ENCODE peak calls at places on chromosomes 2 and 18, in ten cellular contexts. One of them, this sample, is unnamed.

GRCh38 chr18:54209471-54210180 is 14.8 kb downstream of the MBD2 start:
- DNase-seq in HCT116: no peak
- DNase-seq in prostate gland: no peak
- DNase-seq in vagina: no peak
- DNase-seq in upper lobe of left lung: no peak
- DNase-seq in K562: no peak
- DNase-seq in endothelial cell of umbilical vein: no peak
- DNase-seq in GM23338: no peak
- DNase-seq in transverse colon: no peak
- DNase-seq in H1: no peak
- DNase-seq in this sample: no peak

GRCh38 chr2:203567786-203568185 is 32.7 kb upstream of the RAPH1 start:
- DNase-seq in HCT116: no peak
- DNase-seq in prostate gland: no peak
- DNase-seq in vagina: no peak
- DNase-seq in upper lobe of left lung: no peak
- DNase-seq in K562: no peak
- DNase-seq in endothelial cell of umbilical vein: no peak
- DNase-seq in GM23338: no peak
- DNase-seq in transverse colon: no peak
- DNase-seq in H1: no peak
- DNase-seq in this sample: no peak

GRCh38 chr2:25920326-25920725 is 42.0 kb upstream of the ASXL2 start:
- DNase-seq in HCT116: no peak
- DNase-seq in prostate gland: no peak
- DNase-seq in vagina: no peak
- DNase-seq in upper lobe of left lung: no peak
- DNase-seq in K562: no peak
- DNase-seq in endothelial cell of umbilical vein: no peak
- DNase-seq in GM23338: no peak
- DNase-seq in transverse colon: no peak
- DNase-seq in H1: no peak
- DNase-seq in this sample: no peak

GRCh38 chr2:160253440-160254296 is 53.6 kb upstream of the ITGB6 start:
- DNase-seq in HCT116: no peak
- DNase-seq in prostate gland: peak
- DNase-seq in vagina: no peak
- DNase-seq in upper lobe of left lung: no peak
- DNase-seq in K562: no peak
- DNase-seq in endothelial cell of umbilical vein: no peak
- DNase-seq in GM23338: no peak
- DNase-seq in transverse colon: no peak
- DNase-seq in H1: no peak
- DNase-seq in this sample: no peak

GRCh38 chr2:180722551-180723239 is 257.7 kb upstream of the UBE2E3 start:
- DNase-seq in HCT116: no peak
- DNase-seq in prostate gland: peak
- DNase-seq in vagina: no peak
- DNase-seq in upper lobe of left lung: no peak
- DNase-seq in K562: no peak
- DNase-seq in endothelial cell of umbilical vein: no peak
- DNase-seq in GM23338: no peak
- DNase-seq in transverse colon: no peak
- DNase-seq in H1: no peak
- DNase-seq in this sample: no peak

GRCh38 chr2:132849118-132849517 is 179.1 kb upstream of the LYPD1 start:
- DNase-seq in HCT116: no peak
- DNase-seq in prostate gland: no peak
- DNase-seq in vagina: no peak
- DNase-seq in upper lobe of left lung: no peak
- DNase-seq in K562: no peak
- DNase-seq in endothelial cell of umbilical vein: no peak
- DNase-seq in GM23338: no peak
- DNase-seq in transverse colon: no peak
- DNase-seq in H1: no peak
- DNase-seq in this sample: no peak

GRCh38 chr2:71925268-71926097 is 222.2 kb downstream of the CYP26B1 start:
- DNase-seq in HCT116: no peak
- DNase-seq in prostate gland: no peak
- DNase-seq in vagina: no peak
- DNase-seq in upper lobe of left lung: no peak
- DNase-seq in K562: no peak
- DNase-seq in endothelial cell of umbilical vein: no peak
- DNase-seq in GM23338: no peak
- DNase-seq in transverse colon: no peak
- DNase-seq in H1: peak
- DNase-seq in this sample: no peak

GRCh38 chr2:104846182-104846954 is 7.5 kb upstream of the POU3F3 start:
- DNase-seq in HCT116: no peak
- DNase-seq in prostate gland: no peak
- DNase-seq in vagina: no peak
- DNase-seq in upper lobe of left lung: peak
- DNase-seq in K562: no peak
- DNase-seq in endothelial cell of umbilical vein: no peak
- DNase-seq in GM23338: no peak
- DNase-seq in transverse colon: no peak
- DNase-seq in H1: no peak
- DNase-seq in this sample: no peak

GRCh38 chr2:222319576-222320440 is 21.0 kb upstream of the PAX3 start:
- DNase-seq in HCT116: no peak
- DNase-seq in prostate gland: no peak
- DNase-seq in vagina: no peak
- DNase-seq in upper lobe of left lung: peak
- DNase-seq in K562: no peak
- DNase-seq in endothelial cell of umbilical vein: no peak
- DNase-seq in GM23338: peak
- DNase-seq in transverse colon: no peak
- DNase-seq in H1: no peak
- DNase-seq in this sample: no peak

GRCh38 chr18:51151568-51152511 is 45.6 kb downstream of the MEX3C start:
- DNase-seq in HCT116: no peak
- DNase-seq in prostate gland: no peak
- DNase-seq in vagina: no peak
- DNase-seq in upper lobe of left lung: peak
- DNase-seq in K562: no peak
- DNase-seq in endothelial cell of umbilical vein: no peak
- DNase-seq in GM23338: peak
- DNase-seq in transverse colon: peak
- DNase-seq in H1: no peak
- DNase-seq in this sample: peak

GRCh38 chr2:71070294-71071025 is 2.0 kb downstream of the NAGK start:
- DNase-seq in HCT116: peak
- DNase-seq in prostate gland: no peak
- DNase-seq in vagina: no peak
- DNase-seq in upper lobe of left lung: no peak
- DNase-seq in K562: peak
- DNase-seq in endothelial cell of umbilical vein: no peak
- DNase-seq in GM23338: peak
- DNase-seq in transverse colon: no peak
- DNase-seq in H1: no peak
- DNase-seq in this sample: no peak

GRCh38 chr2:33133436-33133835 is 186.7 kb downstream of the LTBP1 start:
- DNase-seq in HCT116: no peak
- DNase-seq in prostate gland: no peak
- DNase-seq in vagina: no peak
- DNase-seq in upper lobe of left lung: no peak
- DNase-seq in K562: peak
- DNase-seq in endothelial cell of umbilical vein: peak
- DNase-seq in GM23338: no peak
- DNase-seq in transverse colon: no peak
- DNase-seq in H1: no peak
- DNase-seq in this sample: no peak

GRCh38 chr2:111157071-111157661 is 36.5 kb downstream of the BCL2L11 start:
- DNase-seq in HCT116: no peak
- DNase-seq in prostate gland: no peak
- DNase-seq in vagina: no peak
- DNase-seq in upper lobe of left lung: no peak
- DNase-seq in K562: no peak
- DNase-seq in endothelial cell of umbilical vein: no peak
- DNase-seq in GM23338: no peak
- DNase-seq in transverse colon: peak
- DNase-seq in H1: no peak
- DNase-seq in this sample: no peak

GRCh38 chr2:169034984-169035544 is 3.9 kb upstream of the ABCB11 start:
- DNase-seq in HCT116: no peak
- DNase-seq in prostate gland: no peak
- DNase-seq in vagina: no peak
- DNase-seq in upper lobe of left lung: no peak
- DNase-seq in K562: no peak
- DNase-seq in endothelial cell of umbilical vein: no peak
- DNase-seq in GM23338: no peak
- DNase-seq in transverse colon: no peak
- DNase-seq in H1: no peak
- DNase-seq in this sample: no peak

GRCh38 chr2:5286370-5286769 is 405.8 kb upstream of the SOX11 start:
- DNase-seq in HCT116: no peak
- DNase-seq in prostate gland: no peak
- DNase-seq in vagina: no peak
- DNase-seq in upper lobe of left lung: no peak
- DNase-seq in K562: no peak
- DNase-seq in endothelial cell of umbilical vein: no peak
- DNase-seq in GM23338: no peak
- DNase-seq in transverse colon: no peak
- DNase-seq in H1: no peak
- DNase-seq in this sample: no peak

GRCh38 chr2:5285891-5286290 is 406.3 kb upstream of the SOX11 start:
- DNase-seq in HCT116: no peak
- DNase-seq in prostate gland: no peak
- DNase-seq in vagina: no peak
- DNase-seq in upper lobe of left lung: no peak
- DNase-seq in K562: no peak
- DNase-seq in endothelial cell of umbilical vein: no peak
- DNase-seq in GM23338: no peak
- DNase-seq in transverse colon: no peak
- DNase-seq in H1: no peak
- DNase-seq in this sample: no peak

GRCh38 chr2:5287558-5288334 is 404.4 kb upstream of the SOX11 start:
- DNase-seq in HCT116: no peak
- DNase-seq in prostate gland: no peak
- DNase-seq in vagina: no peak
- DNase-seq in upper lobe of left lung: peak
- DNase-seq in K562: no peak
- DNase-seq in endothelial cell of umbilical vein: no peak
- DNase-seq in GM23338: no peak
- DNase-seq in transverse colon: no peak
- DNase-seq in H1: no peak
- DNase-seq in this sample: no peak

GRCh38 chr2:5290911-5291546 is 401.2 kb upstream of the SOX11 start:
- DNase-seq in HCT116: no peak
- DNase-seq in prostate gland: no peak
- DNase-seq in vagina: no peak
- DNase-seq in upper lobe of left lung: no peak
- DNase-seq in K562: no peak
- DNase-seq in endothelial cell of umbilical vein: no peak
- DNase-seq in GM23338: no peak
- DNase-seq in transverse colon: no peak
- DNase-seq in H1: no peak
- DNase-seq in this sample: no peak
- TF ChIP-seq CTCF in HCT116: no peak
- TF ChIP-seq CTCF in prostate gland: no peak
- TF ChIP-seq CTCF in vagina: no peak
- TF ChIP-seq CTCF in upper lobe of left lung: no peak
- TF ChIP-seq CTCF in K562: no peak
- TF ChIP-seq CTCF in endothelial cell of umbilical vein: no peak
- TF ChIP-seq CTCF in GM23338: no peak
- TF ChIP-seq CTCF in transverse colon: no peak
- TF ChIP-seq CTCF in H1: no peak
- TF ChIP-seq CTCF in this sample: no peak

GRCh38 chr18:43882358-43882757 is 605.1 kb upstream of the SYT4 start:
- DNase-seq in HCT116: no peak
- DNase-seq in prostate gland: no peak
- DNase-seq in vagina: no peak
- DNase-seq in upper lobe of left lung: no peak
- DNase-seq in K562: no peak
- DNase-seq in endothelial cell of umbilical vein: no peak
- DNase-seq in GM23338: no peak
- DNase-seq in transverse colon: no peak
- DNase-seq in H1: no peak
- DNase-seq in this sample: no peak
- TF ChIP-seq POLR2AphosphoS5 in HCT116: no peak
- TF ChIP-seq POLR2AphosphoS5 in prostate gland: no peak
- TF ChIP-seq POLR2AphosphoS5 in vagina: no peak
- TF ChIP-seq POLR2AphosphoS5 in upper lobe of left lung: no peak
- TF ChIP-seq POLR2AphosphoS5 in K562: no peak
- TF ChIP-seq POLR2AphosphoS5 in endothelial cell of umbilical vein: no peak
- TF ChIP-seq POLR2AphosphoS5 in GM23338: no peak
- TF ChIP-seq POLR2AphosphoS5 in transverse colon: no peak
- TF ChIP-seq POLR2AphosphoS5 in H1: no peak
- TF ChIP-seq POLR2AphosphoS5 in this sample: no peak

GRCh38 chr2:77147154-77147553 is 375.0 kb downstream of the LRRTM4 start:
- DNase-seq in HCT116: no peak
- DNase-seq in prostate gland: no peak
- DNase-seq in vagina: no peak
- DNase-seq in upper lobe of left lung: no peak
- DNase-seq in K562: no peak
- DNase-seq in endothelial cell of umbilical vein: no peak
- DNase-seq in GM23338: no peak
- DNase-seq in transverse colon: no peak
- DNase-seq in H1: no peak
- DNase-seq in this sample: no peak

GRCh38 chr2:77144772-77145171 is 377.4 kb downstream of the LRRTM4 start:
- DNase-seq in HCT116: no peak
- DNase-seq in prostate gland: no peak
- DNase-seq in vagina: no peak
- DNase-seq in upper lobe of left lung: no peak
- DNase-seq in K562: no peak
- DNase-seq in endothelial cell of umbilical vein: no peak
- DNase-seq in GM23338: no peak
- DNase-seq in transverse colon: no peak
- DNase-seq in H1: no peak
- DNase-seq in this sample: no peak

DNA sequence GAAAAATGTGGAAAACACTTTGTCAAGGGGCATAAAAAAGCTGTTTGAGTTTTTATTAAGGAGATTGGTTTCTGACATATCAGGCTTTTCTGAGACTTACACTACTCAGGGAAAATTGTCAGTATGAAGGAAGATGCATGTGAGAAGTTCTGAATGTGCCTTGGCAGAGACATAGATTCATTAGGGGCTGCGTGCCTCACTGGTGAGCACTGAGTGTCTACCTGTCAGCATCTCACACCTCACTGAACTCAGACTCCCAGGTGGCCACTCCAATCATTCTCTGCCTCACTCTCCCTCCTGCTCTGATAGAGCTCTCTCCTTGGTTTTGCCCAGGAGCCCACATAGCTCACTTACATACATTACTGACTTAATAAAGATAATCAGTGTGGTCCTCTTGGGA is 372.6 kb downstream of the LRRTM4 start:
- DNase-seq in HCT116: no peak
- DNase-seq in prostate gland: no peak
- DNase-seq in vagina: no peak
- DNase-seq in upper lobe of left lung: no peak
- DNase-seq in K562: no peak
- DNase-seq in endothelial cell of umbilical vein: no peak
- DNase-seq in GM23338: no peak
- DNase-seq in transverse colon: no peak
- DNase-seq in H1: no peak
- DNase-seq in this sample: no peak
- TF ChIP-seq CTCF in HCT116: no peak
- TF ChIP-seq CTCF in prostate gland: no peak
- TF ChIP-seq CTCF in vagina: no peak
- TF ChIP-seq CTCF in upper lobe of left lung: no peak
- TF ChIP-seq CTCF in K562: no peak
- TF ChIP-seq CTCF in endothelial cell of umbilical vein: no peak
- TF ChIP-seq CTCF in GM23338: no peak
- TF ChIP-seq CTCF in transverse colon: no peak
- TF ChIP-seq CTCF in H1: no peak
- TF ChIP-seq CTCF in this sample: no peak

GRCh38 chr2:113940891-113941290 is 51.0 kb downstream of the ACTR3 start:
- DNase-seq in HCT116: no peak
- DNase-seq in prostate gland: no peak
- DNase-seq in vagina: no peak
- DNase-seq in upper lobe of left lung: peak
- DNase-seq in K562: no peak
- DNase-seq in endothelial cell of umbilical vein: no peak
- DNase-seq in GM23338: no peak
- DNase-seq in transverse colon: no peak
- DNase-seq in H1: no peak
- DNase-seq in this sample: no peak
- TF ChIP-seq POLR2AphosphoS5 in HCT116: no peak
- TF ChIP-seq POLR2AphosphoS5 in prostate gland: no peak
- TF ChIP-seq POLR2AphosphoS5 in vagina: no peak
- TF ChIP-seq POLR2AphosphoS5 in upper lobe of left lung: no peak
- TF ChIP-seq POLR2AphosphoS5 in K562: no peak
- TF ChIP-seq POLR2AphosphoS5 in endothelial cell of umbilical vein: no peak
- TF ChIP-seq POLR2AphosphoS5 in GM23338: no peak
- TF ChIP-seq POLR2AphosphoS5 in transverse colon: no peak
- TF ChIP-seq POLR2AphosphoS5 in H1: no peak
- TF ChIP-seq POLR2AphosphoS5 in this sample: no peak

This sample was measured in stomach.